ENCODE peak calls at places on chromosome 5, in eight cellular contexts. One of them, this sample, is unnamed.

GRCh38 chr5:132386644-132387286 is 17.3 kb downstream of the SLC22A5 start:
- DNase-seq in HL-60: no peak
- DNase-seq in glutamatergic neuron: peak; percentile 75
- DNase-seq in endothelial cell: peak; percentile 68
- DNase-seq in brain microvascular endothelial cell: peak; percentile 68
- DNase-seq in foreskin fibroblast: peak; percentile 67
- DNase-seq in GM12865: peak; percentile 91
- DNase-seq in PC-3: peak; percentile 66
- DNase-seq in this sample: peak; percentile 26

GRCh38 chr5:76455531-76456132 is 52.5 kb downstream of the IQGAP2 start:
- DNase-seq in HL-60: no peak
- DNase-seq in glutamatergic neuron: no peak
- DNase-seq in endothelial cell: no peak
- DNase-seq in brain microvascular endothelial cell: no peak
- DNase-seq in foreskin fibroblast: no peak
- DNase-seq in GM12865: no peak
- DNase-seq in PC-3: no peak
- DNase-seq in this sample: no peak

GRCh38 chr5:112776301-112776856 is 38.7 kb downstream of the APC start:
- DNase-seq in HL-60: no peak
- DNase-seq in glutamatergic neuron: no peak
- DNase-seq in endothelial cell: no peak
- DNase-seq in brain microvascular endothelial cell: peak; percentile 58
- DNase-seq in foreskin fibroblast: peak; percentile 82
- DNase-seq in GM12865: no peak
- DNase-seq in PC-3: peak; percentile 50
- DNase-seq in this sample: no peak

GRCh38 chr5:75330404-75330803 is 6.6 kb upstream of the HMGCR start:
- DNase-seq in HL-60: no peak
- DNase-seq in glutamatergic neuron: no peak
- DNase-seq in endothelial cell: no peak
- DNase-seq in brain microvascular endothelial cell: no peak
- DNase-seq in foreskin fibroblast: no peak
- DNase-seq in GM12865: no peak
- DNase-seq in PC-3: no peak
- DNase-seq in this sample: no peak

GRCh38 chr5:175878544-175879438 is 7.4 kb downstream of the CPLX2 start:
- DNase-seq in HL-60: no peak
- DNase-seq in glutamatergic neuron: no peak
- DNase-seq in endothelial cell: peak; percentile 38
- DNase-seq in brain microvascular endothelial cell: no peak
- DNase-seq in foreskin fibroblast: no peak
- DNase-seq in GM12865: no peak
- DNase-seq in PC-3: no peak
- DNase-seq in this sample: no peak

GRCh38 chr5:101278011-101278687 is 375.1 kb upstream of the ST8SIA4 start:
- DNase-seq in HL-60: no peak
- DNase-seq in glutamatergic neuron: no peak
- DNase-seq in endothelial cell: no peak
- DNase-seq in brain microvascular endothelial cell: no peak
- DNase-seq in foreskin fibroblast: no peak
- DNase-seq in GM12865: no peak
- DNase-seq in PC-3: peak; percentile 71
- DNase-seq in this sample: no peak

GRCh38 chr5:13930721-13931246 is 13.7 kb downstream of the DNAH5 start:
- DNase-seq in HL-60: no peak
- DNase-seq in glutamatergic neuron: no peak
- DNase-seq in endothelial cell: no peak
- DNase-seq in brain microvascular endothelial cell: no peak
- DNase-seq in foreskin fibroblast: no peak
- DNase-seq in GM12865: no peak
- DNase-seq in PC-3: no peak
- DNase-seq in this sample: no peak

GRCh38 chr5:132419517-132420468 is 50.3 kb downstream of the SLC22A5 start:
- DNase-seq in HL-60: no peak
- DNase-seq in glutamatergic neuron: peak; percentile 78
- DNase-seq in endothelial cell: peak; percentile 83
- DNase-seq in brain microvascular endothelial cell: peak; percentile 57
- DNase-seq in foreskin fibroblast: peak; percentile 63
- DNase-seq in GM12865: peak; percentile 87
- DNase-seq in PC-3: peak; percentile 68
- DNase-seq in this sample: peak; percentile 66

GRCh38 chr5:116543501-116543900 is 31.1 kb downstream of the SEMA6A start:
- DNase-seq in HL-60: no peak
- DNase-seq in glutamatergic neuron: no peak
- DNase-seq in endothelial cell: no peak
- DNase-seq in brain microvascular endothelial cell: peak; percentile 62
- DNase-seq in foreskin fibroblast: no peak
- DNase-seq in GM12865: no peak
- DNase-seq in PC-3: peak; percentile 57
- DNase-seq in this sample: no peak

GRCh38 chr5:179405054-179405416 is 59.8 kb upstream of the ADAMTS2 start:
- DNase-seq in HL-60: no peak
- DNase-seq in glutamatergic neuron: no peak
- DNase-seq in endothelial cell: no peak
- DNase-seq in brain microvascular endothelial cell: no peak
- DNase-seq in foreskin fibroblast: no peak
- DNase-seq in GM12865: no peak
- DNase-seq in PC-3: no peak
- DNase-seq in this sample: no peak

GRCh38 chr5:143401846-143402463 is 1.5 kb downstream of the NR3C1 start:
- DNase-seq in HL-60: no peak
- DNase-seq in glutamatergic neuron: no peak
- DNase-seq in endothelial cell: no peak
- DNase-seq in brain microvascular endothelial cell: no peak
- DNase-seq in foreskin fibroblast: no peak
- DNase-seq in GM12865: peak; percentile 68
- DNase-seq in PC-3: peak; percentile 21
- DNase-seq in this sample: no peak

GRCh38 chr5:142600611-142601360 is 85.1 kb downstream of the FGF1 start:
- DNase-seq in HL-60: no peak
- DNase-seq in glutamatergic neuron: no peak
- DNase-seq in endothelial cell: no peak
- DNase-seq in brain microvascular endothelial cell: peak; percentile 85
- DNase-seq in foreskin fibroblast: peak; percentile 57
- DNase-seq in GM12865: no peak
- DNase-seq in PC-3: no peak
- DNase-seq in this sample: no peak

GRCh38 chr5:60395712-60396329 is 304.1 kb downstream of the DEPDC1B start:
- DNase-seq in HL-60: no peak
- DNase-seq in glutamatergic neuron: no peak
- DNase-seq in endothelial cell: no peak
- DNase-seq in brain microvascular endothelial cell: no peak
- DNase-seq in foreskin fibroblast: no peak
- DNase-seq in GM12865: no peak
- DNase-seq in PC-3: no peak
- DNase-seq in this sample: no peak

DNA sequence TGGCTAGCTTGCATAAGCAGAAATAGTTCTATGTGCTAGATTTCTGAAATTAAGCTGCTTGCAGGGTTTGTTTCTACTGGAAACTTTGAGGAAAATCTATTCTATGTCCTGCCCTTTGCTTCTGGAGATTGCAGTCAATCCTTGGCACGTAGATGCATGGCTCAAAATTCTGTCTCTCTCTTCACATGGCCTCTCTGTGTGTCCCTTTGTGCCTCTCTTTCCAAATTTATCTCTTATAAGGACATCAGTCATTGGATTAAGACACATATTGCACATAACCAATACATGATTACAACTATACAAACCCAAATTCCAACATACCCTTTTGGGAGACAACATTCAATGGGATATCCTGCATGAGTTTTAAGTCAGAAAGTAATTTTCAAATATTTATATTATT is 744.3 kb upstream of the CTNND2 start:
- DNase-seq in HL-60: no peak
- DNase-seq in glutamatergic neuron: no peak
- DNase-seq in endothelial cell: no peak
- DNase-seq in brain microvascular endothelial cell: no peak
- DNase-seq in foreskin fibroblast: no peak
- DNase-seq in GM12865: no peak
- DNase-seq in PC-3: no peak
- DNase-seq in this sample: no peak
- TF ChIP-seq CTCF in HL-60: no peak
- TF ChIP-seq CTCF in glutamatergic neuron: no peak
- TF ChIP-seq CTCF in endothelial cell: no peak
- TF ChIP-seq CTCF in brain microvascular endothelial cell: no peak
- TF ChIP-seq CTCF in foreskin fibroblast: no peak
- TF ChIP-seq CTCF in GM12865: no peak
- TF ChIP-seq CTCF in PC-3: no peak
- TF ChIP-seq CTCF in this sample: no peak

GRCh38 chr5:77620404-77620803 is 18.1 kb downstream of the OTP start:
- DNase-seq in HL-60: no peak
- DNase-seq in glutamatergic neuron: no peak
- DNase-seq in endothelial cell: no peak
- DNase-seq in brain microvascular endothelial cell: no peak
- DNase-seq in foreskin fibroblast: no peak
- DNase-seq in GM12865: peak; percentile 59
- DNase-seq in PC-3: peak; percentile 57
- DNase-seq in this sample: no peak
- TF ChIP-seq CTCF in HL-60: no peak
- TF ChIP-seq CTCF in glutamatergic neuron: no peak
- TF ChIP-seq CTCF in endothelial cell: peak; percentile 19
- TF ChIP-seq CTCF in brain microvascular endothelial cell: no peak
- TF ChIP-seq CTCF in foreskin fibroblast: no peak
- TF ChIP-seq CTCF in GM12865: peak; percentile 6
- TF ChIP-seq CTCF in PC-3: peak; percentile 45
- TF ChIP-seq CTCF in this sample: no peak

GRCh38 chr5:167576126-167576525 is 715.3 kb upstream of the WWC1 start:
- DNase-seq in HL-60: no peak
- DNase-seq in glutamatergic neuron: no peak
- DNase-seq in endothelial cell: no peak
- DNase-seq in brain microvascular endothelial cell: no peak
- DNase-seq in foreskin fibroblast: no peak
- DNase-seq in GM12865: no peak
- DNase-seq in PC-3: no peak
- DNase-seq in this sample: no peak
- TF ChIP-seq CTCF in HL-60: no peak
- TF ChIP-seq CTCF in glutamatergic neuron: no peak
- TF ChIP-seq CTCF in endothelial cell: no peak
- TF ChIP-seq CTCF in brain microvascular endothelial cell: no peak
- TF ChIP-seq CTCF in foreskin fibroblast: peak; percentile 17
- TF ChIP-seq CTCF in GM12865: no peak
- TF ChIP-seq CTCF in PC-3: peak; percentile 44
- TF ChIP-seq CTCF in this sample: no peak

GRCh38 chr5:118646917-118647316 is 341.4 kb downstream of the DTWD2 start:
- DNase-seq in HL-60: no peak
- DNase-seq in glutamatergic neuron: no peak
- DNase-seq in endothelial cell: no peak
- DNase-seq in brain microvascular endothelial cell: no peak
- DNase-seq in foreskin fibroblast: no peak
- DNase-seq in GM12865: no peak
- DNase-seq in PC-3: no peak
- DNase-seq in this sample: no peak
- TF ChIP-seq CTCF in HL-60: no peak
- TF ChIP-seq CTCF in glutamatergic neuron: no peak
- TF ChIP-seq CTCF in endothelial cell: no peak
- TF ChIP-seq CTCF in brain microvascular endothelial cell: no peak
- TF ChIP-seq CTCF in foreskin fibroblast: no peak
- TF ChIP-seq CTCF in GM12865: no peak
- TF ChIP-seq CTCF in PC-3: no peak
- TF ChIP-seq CTCF in this sample: no peak

GRCh38 chr5:32942225-32942989 is 231.3 kb downstream of the NPR3 start:
- DNase-seq in HL-60: no peak
- DNase-seq in glutamatergic neuron: no peak
- DNase-seq in endothelial cell: no peak
- DNase-seq in brain microvascular endothelial cell: peak; percentile 8
- DNase-seq in foreskin fibroblast: no peak
- DNase-seq in GM12865: peak; percentile 66
- DNase-seq in PC-3: peak; percentile 84
- DNase-seq in this sample: no peak
- TF ChIP-seq CTCF in HL-60: peak; percentile 57
- TF ChIP-seq CTCF in glutamatergic neuron: peak; percentile 49
- TF ChIP-seq CTCF in endothelial cell: peak; percentile 50
- TF ChIP-seq CTCF in brain microvascular endothelial cell: peak; percentile 58
- TF ChIP-seq CTCF in foreskin fibroblast: peak; percentile 23
- TF ChIP-seq CTCF in GM12865: peak; percentile 56
- TF ChIP-seq CTCF in PC-3: peak; percentile 75
- TF ChIP-seq CTCF in this sample: peak; percentile 62

GRCh38 chr5:130398825-130399224 is 494.6 kb downstream of the CHSY3 start:
- DNase-seq in HL-60: no peak
- DNase-seq in glutamatergic neuron: no peak
- DNase-seq in endothelial cell: no peak
- DNase-seq in brain microvascular endothelial cell: no peak
- DNase-seq in foreskin fibroblast: no peak
- DNase-seq in GM12865: no peak
- DNase-seq in PC-3: no peak
- DNase-seq in this sample: no peak
- TF ChIP-seq CTCF in HL-60: no peak
- TF ChIP-seq CTCF in glutamatergic neuron: no peak
- TF ChIP-seq CTCF in endothelial cell: no peak
- TF ChIP-seq CTCF in brain microvascular endothelial cell: no peak
- TF ChIP-seq CTCF in foreskin fibroblast: no peak
- TF ChIP-seq CTCF in GM12865: no peak
- TF ChIP-seq CTCF in PC-3: no peak
- TF ChIP-seq CTCF in this sample: no peak